ENCODE peak calls at places on chromosomes 1 and 21, in six cellular contexts. C is tibial nerve, G is tibial artery, A is HCT116, Z is left ventricle myocardium inferior, M is RWPE1. F is an unnamed sample.

GRCh38 chr1:107875689-107876088 is 89.3 kb downstream of the VAV3 start:
- DNase-seq in C (no peak), G (no peak), Z (no peak), A (no peak), M (no peak), F (no peak)

GRCh38 chr1:208223136-208223535 is 21.0 kb downstream of the PLXNA2 start:
- DNase-seq in M (no peak), C (no peak), Z (no peak), A (no peak), G (no peak), F (no peak)

GRCh38 chr1:55618203-55618602 is 403.0 kb upstream of the USP24 start:
- DNase-seq in A (no peak), C (no peak), G (no peak), M (no peak), Z (no peak), F (no peak)

GRCh38 chr1:2587071-2587859 is 688 bp downstream of the PRXL2B start:
- DNase-seq in A (no peak), G (no peak), Z (no peak), M (peak; percentile 23), C (no peak), F (no peak)

GRCh38 chr1:33610864-33611455 is 138.5 kb downstream of the ZSCAN20 start:
- DNase-seq in M (no peak), Z (no peak), C (no peak), A (no peak), G (no peak), F (no peak)

GRCh38 chr1:22053861-22054770 is 1.6 kb downstream of the CDC42 start:
- DNase-seq in G (no peak), Z (no peak), A (no peak), M (no peak), C (no peak), F (no peak)

GRCh38 chr1:64861611-64862010 is 104.7 kb downstream of the JAK1 start:
- DNase-seq in C (no peak), M (no peak), Z (no peak), A (no peak), G (no peak), F (no peak)

GRCh38 chr1:205172729-205173366 is 38.7 kb downstream of the DSTYK start:
- DNase-seq in G (no peak), A (peak; percentile 42), M (peak; percentile 95), Z (no peak), C (no peak), F (peak; percentile 62)

GRCh38 chr1:68207129-68207689 is 25.1 kb downstream of the WLS start:
- DNase-seq in A (no peak), G (no peak), Z (no peak), C (no peak), M (peak; percentile 29), F (no peak)

GRCh38 chr1:234886081-234886874 is 242.4 kb downstream of the TOMM20 start:
- DNase-seq in G (peak; percentile 65), Z (no peak), A (no peak), M (peak; percentile 44), C (no peak), F (peak; percentile 64)

GRCh38 chr1:50423670-50424000 is 392 bp upstream of the DMRTA2 start:
- DNase-seq in G (no peak), Z (no peak), A (no peak), M (peak; percentile 36), C (no peak), F (no peak)

GRCh38 chr1:159916240-159917051 is 8.9 kb downstream of the TAGLN2 start:
- DNase-seq in M (peak; percentile 86), C (no peak), Z (no peak), A (no peak), G (no peak), F (no peak)

GRCh38 chr21:33070921-33071877 is 1.3 kb downstream of the OLIG1 start:
- DNase-seq in Z (no peak), G (no peak), M (no peak), C (no peak), A (no peak), F (no peak)

GRCh38 chr1:231850786-231851185 is 224.2 kb downstream of the DISC1 start:
- DNase-seq in C (no peak), Z (peak; percentile 60), G (no peak), A (no peak), M (no peak), F (no peak)

GRCh38 chr1:89844236-89844807 is 23.5 kb downstream of the LRRC8D start:
- DNase-seq in A (no peak), M (peak; percentile 16), Z (no peak), G (no peak), C (no peak), F (no peak)

GRCh38 chr1:164733070-164733469 is 174.1 kb downstream of the PBX1 start:
- DNase-seq in G (no peak), A (peak; percentile 32), C (no peak), M (no peak), Z (no peak), F (peak; percentile 27)

GRCh38 chr1:58206749-58207148 is 339.8 kb downstream of the OMA1 start:
- DNase-seq in C (no peak), M (no peak), G (no peak), Z (no peak), A (no peak), F (no peak)

GRCh38 chr1:191022856-191023255 is 545.2 kb upstream of the BRINP3 start:
- DNase-seq in C (no peak), A (no peak), M (peak; percentile 69), G (no peak), Z (no peak), F (no peak)

GRCh38 chr1:109805486-109806180 is 41.9 kb upstream of the EPS8L3 start:
- DNase-seq in Z (no peak), M (no peak), A (no peak), C (no peak), G (peak; percentile 20), F (no peak)

GRCh38 chr1:117929340-117930172 is at the start of the genes GDAP2 and WDR3:
- DNase-seq in A (peak; percentile 92), G (peak; percentile 97), C (peak; percentile 86), M (peak; percentile 95), Z (peak; percentile 96), F (peak; percentile 93)

GRCh38 chr1:117930484-117930883 is 945 bp downstream of the WDR3 start:
- DNase-seq in G (no peak), C (no peak), A (no peak), Z (no peak), M (no peak), F (no peak)

GRCh38 chr1:117932576-117932975 is 3.0 kb downstream of the WDR3 start:
- DNase-seq in Z (no peak), M (peak; percentile 2), C (no peak), G (no peak), A (no peak), F (peak; percentile 6)

GRCh38 chr1:117930173-117930447 is 571 bp downstream of the WDR3 start:
- DNase-seq in C (no peak), M (no peak), G (no peak), A (no peak), Z (no peak), F (no peak)

GRCh38 chr1:117928881-117929339 is 511 bp downstream of the GDAP2 start:
- DNase-seq in M (peak; percentile 40), Z (peak; percentile 48), C (peak; percentile 20), A (peak; percentile 39), G (peak; percentile 74), F (no peak)
- H3K27ac ChIP-seq in M (peak overlapping the region; percentile 83), Z (peak overlapping the region; percentile 89), C (peak overlapping the region; percentile 90), A (peak overlapping the region; percentile 57), G (peak overlapping the region; percentile 89), F (peak overlapping the region; percentile 78)

GRCh38 chr1:11422701-11423100 is 56.3 kb upstream of the DISP3 start:
- DNase-seq in M (no peak), A (no peak), G (no peak), Z (no peak), C (no peak), F (no peak)
- H3K27ac ChIP-seq in M (no peak overlapping the region), A (no peak overlapping the region), G (no peak overlapping the region), Z (no peak overlapping the region), C (no peak overlapping the region), F (no peak overlapping the region)

GRCh38 chr1:151130837-151131586 is 15.4 kb downstream of the SEMA6C start:
- DNase-seq in G (peak; percentile 92), C (peak; percentile 76), M (peak; percentile 71), A (no peak), Z (peak; percentile 85), F (peak; percentile 41)
- H3K27ac ChIP-seq in G (peak overlapping the region; percentile 57), C (peak overlapping the region; percentile 84), M (peak overlapping the region; percentile 23), A (no peak overlapping the region), Z (peak overlapping the region; percentile 61), F (no peak overlapping the region)

DNA sequence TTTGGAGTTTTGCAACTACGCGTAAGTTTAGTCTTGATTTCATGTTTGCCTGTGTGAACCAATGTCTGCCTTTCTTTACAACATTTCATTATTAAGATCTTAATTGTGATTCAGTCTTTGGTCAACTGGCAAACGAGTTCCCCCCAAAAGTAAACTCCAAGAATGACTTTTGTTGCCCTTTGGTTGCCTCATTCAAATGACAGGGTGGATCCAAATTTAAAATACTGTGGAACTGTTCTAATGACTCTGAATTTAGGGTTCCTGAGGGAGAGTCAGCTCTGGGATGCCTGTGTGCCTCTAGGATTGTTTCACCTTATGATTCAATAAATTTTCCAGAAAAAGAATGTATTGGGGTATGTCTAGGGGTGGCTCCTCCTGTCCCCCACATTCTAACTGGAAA is 105.3 kb downstream of the KCNN3 start:
- DNase-seq in Z (no peak), G (no peak), M (no peak), A (no peak), C (no peak), F (no peak)
- H3K27ac ChIP-seq in Z (no peak overlapping the region), G (no peak overlapping the region), M (no peak overlapping the region), A (no peak overlapping the region), C (no peak overlapping the region), F (no peak overlapping the region)

F was measured in epithelial cell of prostate.